ENCODE peak calls at places on chromosomes 3 and 15, in nine cellular contexts. One of them, this sample, is unnamed. For H3K4me1, the result is how much of the 10 kb centered on the place peaks cover.

GRCh38 chr3:122245513-122246174 is 62.2 kb downstream of the CASR start:
- DNase-seq in neuronal stem cell: no peak
- DNase-seq in GM23338: no peak
- DNase-seq in PC-9: no peak
- DNase-seq in A549: peak
- DNase-seq in H9: no peak
- DNase-seq in mammary epithelial cell: peak
- DNase-seq in right lobe of liver: no peak
- DNase-seq in transverse colon: no peak
- DNase-seq in this sample: no peak

GRCh38 chr3:102400766-102401165 is 34.0 kb upstream of the ZPLD1 start:
- DNase-seq in neuronal stem cell: no peak
- DNase-seq in GM23338: no peak
- DNase-seq in PC-9: peak
- DNase-seq in A549: no peak
- DNase-seq in H9: no peak
- DNase-seq in mammary epithelial cell: peak
- DNase-seq in right lobe of liver: no peak
- DNase-seq in transverse colon: no peak
- DNase-seq in this sample: no peak

GRCh38 chr15:47719730-47720129 is 2.4 kb downstream of the SEMA6D start:
- DNase-seq in neuronal stem cell: no peak
- DNase-seq in GM23338: no peak
- DNase-seq in PC-9: no peak
- DNase-seq in A549: no peak
- DNase-seq in H9: no peak
- DNase-seq in mammary epithelial cell: no peak
- DNase-seq in right lobe of liver: no peak
- DNase-seq in transverse colon: no peak
- DNase-seq in this sample: no peak

GRCh38 chr3:188272481-188273372 is 118.8 kb downstream of the LPP start:
- DNase-seq in neuronal stem cell: no peak
- DNase-seq in GM23338: no peak
- DNase-seq in PC-9: no peak
- DNase-seq in A549: peak
- DNase-seq in H9: no peak
- DNase-seq in mammary epithelial cell: peak
- DNase-seq in right lobe of liver: no peak
- DNase-seq in transverse colon: no peak
- DNase-seq in this sample: no peak

GRCh38 chr3:192597511-192597910 is 129.8 kb downstream of the FGF12 start:
- DNase-seq in neuronal stem cell: no peak
- DNase-seq in GM23338: peak
- DNase-seq in PC-9: peak
- DNase-seq in A549: no peak
- DNase-seq in H9: no peak
- DNase-seq in mammary epithelial cell: no peak
- DNase-seq in right lobe of liver: no peak
- DNase-seq in transverse colon: no peak
- DNase-seq in this sample: no peak

GRCh38 chr3:96182756-96183155 is 631.6 kb upstream of the EPHA6 start:
- DNase-seq in neuronal stem cell: no peak
- DNase-seq in GM23338: no peak
- DNase-seq in PC-9: no peak
- DNase-seq in A549: no peak
- DNase-seq in H9: no peak
- DNase-seq in mammary epithelial cell: peak
- DNase-seq in right lobe of liver: no peak
- DNase-seq in transverse colon: no peak
- DNase-seq in this sample: no peak

GRCh38 chr15:24763891-24764290 is 88.3 kb downstream of the NPAP1 start:
- DNase-seq in neuronal stem cell: no peak
- DNase-seq in GM23338: no peak
- DNase-seq in PC-9: no peak
- DNase-seq in A549: no peak
- DNase-seq in H9: no peak
- DNase-seq in mammary epithelial cell: no peak
- DNase-seq in right lobe of liver: no peak
- DNase-seq in transverse colon: no peak
- DNase-seq in this sample: no peak

GRCh38 chr3:32460031-32460749 is 42.5 kb downstream of the CMTM6 start:
- DNase-seq in neuronal stem cell: peak
- DNase-seq in GM23338: peak
- DNase-seq in PC-9: no peak
- DNase-seq in A549: no peak
- DNase-seq in H9: peak
- DNase-seq in mammary epithelial cell: no peak
- DNase-seq in right lobe of liver: no peak
- DNase-seq in transverse colon: peak
- DNase-seq in this sample: peak

GRCh38 chr3:62128028-62128427 is 245.3 kb downstream of the FEZF2 start:
- DNase-seq in neuronal stem cell: no peak
- DNase-seq in GM23338: no peak
- DNase-seq in PC-9: no peak
- DNase-seq in A549: no peak
- DNase-seq in H9: no peak
- DNase-seq in mammary epithelial cell: no peak
- DNase-seq in right lobe of liver: no peak
- DNase-seq in transverse colon: no peak
- DNase-seq in this sample: no peak

GRCh38 chr3:196968233-196969000 is at the start of gene PIGZ:
- DNase-seq in neuronal stem cell: no peak
- DNase-seq in GM23338: peak
- DNase-seq in PC-9: peak
- DNase-seq in A549: no peak
- DNase-seq in H9: no peak
- DNase-seq in mammary epithelial cell: peak
- DNase-seq in right lobe of liver: peak
- DNase-seq in transverse colon: peak
- DNase-seq in this sample: peak

GRCh38 chr3:174382876-174383275 is 476.3 kb upstream of the NAALADL2 start:
- DNase-seq in neuronal stem cell: no peak
- DNase-seq in GM23338: no peak
- DNase-seq in PC-9: no peak
- DNase-seq in A549: no peak
- DNase-seq in H9: no peak
- DNase-seq in mammary epithelial cell: no peak
- DNase-seq in right lobe of liver: no peak
- DNase-seq in transverse colon: no peak
- DNase-seq in this sample: no peak

GRCh38 chr3:171939578-171939977 is 96.4 kb downstream of the TMEM212 start:
- DNase-seq in neuronal stem cell: no peak
- DNase-seq in GM23338: no peak
- DNase-seq in PC-9: no peak
- DNase-seq in A549: no peak
- DNase-seq in H9: no peak
- DNase-seq in mammary epithelial cell: no peak
- DNase-seq in right lobe of liver: no peak
- DNase-seq in transverse colon: no peak
- DNase-seq in this sample: no peak

GRCh38 chr15:63019539-63020109 is 22.9 kb upstream of the TPM1 start:
- DNase-seq in neuronal stem cell: no peak
- DNase-seq in GM23338: peak
- DNase-seq in PC-9: peak
- DNase-seq in A549: peak
- DNase-seq in H9: peak
- DNase-seq in mammary epithelial cell: peak
- DNase-seq in right lobe of liver: peak
- DNase-seq in transverse colon: no peak
- DNase-seq in this sample: no peak

DNA sequence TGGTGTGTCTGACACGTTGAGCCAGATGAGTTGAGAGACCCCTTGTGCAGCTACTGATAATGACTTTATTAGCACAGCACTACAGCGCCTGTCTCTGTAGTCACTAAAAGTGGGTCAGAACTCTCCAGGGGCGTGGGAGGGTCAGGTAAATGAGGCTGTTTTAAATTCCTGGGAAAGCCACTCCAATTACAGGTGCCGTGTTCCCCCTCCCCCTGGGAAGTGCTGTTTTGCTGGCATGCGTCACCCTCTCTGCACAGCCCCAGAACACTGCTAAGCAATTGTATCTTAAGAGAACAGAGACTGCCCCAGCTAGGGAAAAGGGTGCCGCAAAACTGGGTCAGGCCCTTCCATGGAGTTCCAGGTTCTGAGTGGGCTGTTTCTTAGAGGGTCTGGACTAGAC is 21.5 kb upstream of the CPNE9 start:
- DNase-seq in neuronal stem cell: no peak
- DNase-seq in GM23338: no peak
- DNase-seq in PC-9: no peak
- DNase-seq in A549: no peak
- DNase-seq in H9: no peak
- DNase-seq in mammary epithelial cell: no peak
- DNase-seq in right lobe of liver: no peak
- DNase-seq in transverse colon: no peak
- DNase-seq in this sample: no peak
- H3K27ac ChIP-seq in neuronal stem cell: no peak
- H3K27ac ChIP-seq in GM23338: no peak
- H3K27ac ChIP-seq in PC-9: no peak
- H3K27ac ChIP-seq in A549: no peak
- H3K27ac ChIP-seq in H9: no peak
- H3K27ac ChIP-seq in mammary epithelial cell: no peak
- H3K27ac ChIP-seq in right lobe of liver: no peak
- H3K27ac ChIP-seq in transverse colon: no peak
- H3K27ac ChIP-seq in this sample: no peak

GRCh38 chr3:50264964-50265485 is 3.9 kb upstream of the SEMA3B start:
- DNase-seq in neuronal stem cell: no peak
- DNase-seq in GM23338: peak
- DNase-seq in PC-9: no peak
- DNase-seq in A549: no peak
- DNase-seq in H9: no peak
- DNase-seq in mammary epithelial cell: no peak
- DNase-seq in right lobe of liver: no peak
- DNase-seq in transverse colon: peak
- DNase-seq in this sample: no peak
- H3K4me1 ChIP-seq in neuronal stem cell: half or more
- H3K4me1 ChIP-seq in GM23338: half or more
- H3K4me1 ChIP-seq in PC-9: half or more
- H3K4me1 ChIP-seq in A549: half or more
- H3K4me1 ChIP-seq in H9: under half
- H3K4me1 ChIP-seq in mammary epithelial cell: under half
- H3K4me1 ChIP-seq in right lobe of liver: under half
- H3K4me1 ChIP-seq in transverse colon: half or more
- H3K4me1 ChIP-seq in this sample: half or more

DNA sequence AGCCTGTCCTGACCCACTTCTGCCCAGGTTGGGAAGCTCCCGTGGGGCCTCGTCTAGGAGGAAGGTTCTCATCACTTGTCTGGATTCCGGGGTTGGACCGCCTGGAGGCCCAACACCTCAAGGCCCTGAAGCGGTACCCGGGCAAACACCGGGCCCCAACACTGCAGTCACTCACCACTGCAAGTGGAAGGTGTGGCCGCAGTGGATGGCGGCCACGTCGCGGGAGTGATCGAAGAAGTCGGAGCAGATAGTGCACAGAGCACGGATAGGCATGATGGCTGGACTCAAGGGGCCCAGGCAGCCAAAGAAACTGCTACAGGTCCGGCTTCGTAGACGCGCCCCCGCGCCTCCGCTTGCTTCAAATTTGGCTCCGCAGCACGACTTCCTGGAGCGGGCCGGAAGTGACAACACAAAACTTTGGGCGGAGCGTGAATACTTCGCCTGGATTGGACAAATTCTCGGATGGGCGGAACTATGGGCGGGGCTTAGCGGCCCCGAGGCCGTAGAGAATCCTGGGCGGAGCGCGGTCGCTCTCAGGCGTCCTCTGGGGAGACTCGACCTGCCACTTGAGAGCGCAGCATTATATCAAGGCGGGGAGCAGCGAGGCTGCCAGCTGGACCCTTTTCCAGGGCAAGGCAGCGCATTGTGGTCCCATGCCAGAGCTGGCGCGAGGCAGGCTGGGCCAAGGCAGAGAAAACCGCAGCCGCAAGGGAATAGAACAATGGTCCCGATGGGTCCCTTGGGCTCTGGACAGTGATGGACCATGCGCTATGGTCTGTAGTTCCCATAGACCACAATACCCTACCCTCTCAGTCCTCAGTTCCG is at the start of gene TRAIP:
- DNase-seq in neuronal stem cell: peak
- DNase-seq in GM23338: peak
- DNase-seq in PC-9: peak
- DNase-seq in A549: peak
- DNase-seq in H9: peak
- DNase-seq in mammary epithelial cell: peak
- DNase-seq in right lobe of liver: peak
- DNase-seq in transverse colon: peak
- DNase-seq in this sample: peak
- H3K27ac ChIP-seq in neuronal stem cell: peak
- H3K27ac ChIP-seq in GM23338: peak
- H3K27ac ChIP-seq in PC-9: no peak
- H3K27ac ChIP-seq in A549: peak
- H3K27ac ChIP-seq in H9: no peak
- H3K27ac ChIP-seq in mammary epithelial cell: peak
- H3K27ac ChIP-seq in right lobe of liver: peak
- H3K27ac ChIP-seq in transverse colon: peak
- H3K27ac ChIP-seq in this sample: peak

GRCh38 chr15:73601449-73602425 is 31.5 kb downstream of the NPTN start:
- DNase-seq in neuronal stem cell: no peak
- DNase-seq in GM23338: peak
- DNase-seq in PC-9: peak
- DNase-seq in A549: peak
- DNase-seq in H9: no peak
- DNase-seq in mammary epithelial cell: peak
- DNase-seq in right lobe of liver: no peak
- DNase-seq in transverse colon: peak
- DNase-seq in this sample: no peak

GRCh38 chr15:73598540-73599195 is 34.5 kb downstream of the NPTN start:
- DNase-seq in neuronal stem cell: no peak
- DNase-seq in GM23338: no peak
- DNase-seq in PC-9: no peak
- DNase-seq in A549: no peak
- DNase-seq in H9: no peak
- DNase-seq in mammary epithelial cell: no peak
- DNase-seq in right lobe of liver: no peak
- DNase-seq in transverse colon: no peak
- DNase-seq in this sample: no peak

GRCh38 chr15:73600413-73601050 is 32.7 kb downstream of the NPTN start:
- DNase-seq in neuronal stem cell: no peak
- DNase-seq in GM23338: no peak
- DNase-seq in PC-9: no peak
- DNase-seq in A549: no peak
- DNase-seq in H9: no peak
- DNase-seq in mammary epithelial cell: no peak
- DNase-seq in right lobe of liver: no peak
- DNase-seq in transverse colon: no peak
- DNase-seq in this sample: no peak

GRCh38 chr15:73602444-73602843 is 30.7 kb downstream of the NPTN start:
- DNase-seq in neuronal stem cell: no peak
- DNase-seq in GM23338: no peak
- DNase-seq in PC-9: no peak
- DNase-seq in A549: no peak
- DNase-seq in H9: no peak
- DNase-seq in mammary epithelial cell: no peak
- DNase-seq in right lobe of liver: no peak
- DNase-seq in transverse colon: no peak
- DNase-seq in this sample: no peak

DNA sequence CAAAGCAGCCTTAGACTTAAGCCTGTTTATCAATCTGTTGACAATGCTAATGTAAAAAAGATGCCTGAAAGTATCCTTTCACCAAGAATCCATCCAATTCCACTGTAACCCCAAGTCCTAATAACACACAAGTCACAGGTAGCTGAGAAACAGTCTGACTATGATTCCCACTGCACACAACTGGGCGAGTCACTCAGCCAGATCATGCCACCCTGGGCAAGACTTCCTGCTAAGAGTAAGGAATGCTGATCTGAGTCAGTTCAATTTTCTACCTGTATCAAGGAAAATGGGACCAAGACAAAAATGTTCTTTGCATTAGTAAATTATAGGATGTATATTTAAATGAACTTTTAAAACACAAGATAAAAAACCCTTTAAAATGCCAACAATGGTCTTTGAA is 33.3 kb downstream of the NPTN start:
- DNase-seq in neuronal stem cell: no peak
- DNase-seq in GM23338: no peak
- DNase-seq in PC-9: peak
- DNase-seq in A549: peak
- DNase-seq in H9: no peak
- DNase-seq in mammary epithelial cell: peak
- DNase-seq in right lobe of liver: no peak
- DNase-seq in transverse colon: no peak
- DNase-seq in this sample: no peak
- H3K4me1 ChIP-seq in neuronal stem cell: under half
- H3K4me1 ChIP-seq in GM23338: half or more
- H3K4me1 ChIP-seq in PC-9: under half
- H3K4me1 ChIP-seq in A549: under half
- H3K4me1 ChIP-seq in H9: under half
- H3K4me1 ChIP-seq in mammary epithelial cell: half or more
- H3K4me1 ChIP-seq in right lobe of liver: under half
- H3K4me1 ChIP-seq in transverse colon: half or more
- H3K4me1 ChIP-seq in this sample: half or more

This sample was measured in spleen.